ENCODE peak calls at places on chromosomes 3 and 15, in eight cellular contexts. One of them, this sample, is unnamed.

GRCh38 chr3:120495809-120496208 is 45.0 kb upstream of the FSTL1 start:
- DNase-seq in Ammon's horn: no peak
- DNase-seq in kidney tubule cell: peak
- DNase-seq in NCI-H1092 treated with DMSO at 0.1 percent for 48 hours: no peak
- DNase-seq in Kasumi-1: peak
- DNase-seq in GM23338: no peak
- DNase-seq in cardiac muscle cell: no peak
- DNase-seq in Right ventricle myocardium superior: no peak
- DNase-seq in this sample: no peak

GRCh38 chr3:194757629-194758028 is 71.9 kb downstream of the FAM43A start:
- DNase-seq in Ammon's horn: peak
- DNase-seq in kidney tubule cell: no peak
- DNase-seq in NCI-H1092 treated with DMSO at 0.1 percent for 48 hours: no peak
- DNase-seq in Kasumi-1: no peak
- DNase-seq in GM23338: no peak
- DNase-seq in cardiac muscle cell: no peak
- DNase-seq in Right ventricle myocardium superior: no peak
- DNase-seq in this sample: no peak

GRCh38 chr3:14379842-14380241 is 22.6 kb upstream of the SLC6A6 start:
- DNase-seq in Ammon's horn: no peak
- DNase-seq in kidney tubule cell: no peak
- DNase-seq in NCI-H1092 treated with DMSO at 0.1 percent for 48 hours: no peak
- DNase-seq in Kasumi-1: no peak
- DNase-seq in GM23338: no peak
- DNase-seq in cardiac muscle cell: no peak
- DNase-seq in Right ventricle myocardium superior: no peak
- DNase-seq in this sample: no peak

GRCh38 chr15:64619880-64620839 is 155.2 kb downstream of the RBPMS2 start:
- DNase-seq in Ammon's horn: no peak
- DNase-seq in kidney tubule cell: peak
- DNase-seq in NCI-H1092 treated with DMSO at 0.1 percent for 48 hours: no peak
- DNase-seq in Kasumi-1: no peak
- DNase-seq in GM23338: no peak
- DNase-seq in cardiac muscle cell: no peak
- DNase-seq in Right ventricle myocardium superior: no peak
- DNase-seq in this sample: no peak

GRCh38 chr3:11154036-11154952 is at the start of gene HRH1:
- DNase-seq in Ammon's horn: no peak
- DNase-seq in kidney tubule cell: peak
- DNase-seq in NCI-H1092 treated with DMSO at 0.1 percent for 48 hours: no peak
- DNase-seq in Kasumi-1: no peak
- DNase-seq in GM23338: peak
- DNase-seq in cardiac muscle cell: peak
- DNase-seq in Right ventricle myocardium superior: peak
- DNase-seq in this sample: no peak

GRCh38 chr3:9769426-9770275 is at the start of gene CAMK1:
- DNase-seq in Ammon's horn: peak
- DNase-seq in kidney tubule cell: peak
- DNase-seq in NCI-H1092 treated with DMSO at 0.1 percent for 48 hours: peak
- DNase-seq in Kasumi-1: no peak
- DNase-seq in GM23338: peak
- DNase-seq in cardiac muscle cell: peak
- DNase-seq in Right ventricle myocardium superior: peak
- DNase-seq in this sample: peak

GRCh38 chr3:172877011-172877410 is 126.5 kb downstream of the ECT2 start:
- DNase-seq in Ammon's horn: no peak
- DNase-seq in kidney tubule cell: no peak
- DNase-seq in NCI-H1092 treated with DMSO at 0.1 percent for 48 hours: no peak
- DNase-seq in Kasumi-1: no peak
- DNase-seq in GM23338: peak
- DNase-seq in cardiac muscle cell: peak
- DNase-seq in Right ventricle myocardium superior: no peak
- DNase-seq in this sample: no peak

GRCh38 chr3:100465871-100466777 is 26.3 kb upstream of the TMEM45A start:
- DNase-seq in Ammon's horn: no peak
- DNase-seq in kidney tubule cell: peak
- DNase-seq in NCI-H1092 treated with DMSO at 0.1 percent for 48 hours: no peak
- DNase-seq in Kasumi-1: no peak
- DNase-seq in GM23338: no peak
- DNase-seq in cardiac muscle cell: no peak
- DNase-seq in Right ventricle myocardium superior: no peak
- DNase-seq in this sample: no peak

GRCh38 chr3:189056612-189057352 is 115.0 kb upstream of the TPRG1 start:
- DNase-seq in Ammon's horn: no peak
- DNase-seq in kidney tubule cell: no peak
- DNase-seq in NCI-H1092 treated with DMSO at 0.1 percent for 48 hours: no peak
- DNase-seq in Kasumi-1: no peak
- DNase-seq in GM23338: no peak
- DNase-seq in cardiac muscle cell: no peak
- DNase-seq in Right ventricle myocardium superior: no peak
- DNase-seq in this sample: no peak

GRCh38 chr3:142366434-142366833 is 81.4 kb downstream of the XRN1 start:
- DNase-seq in Ammon's horn: no peak
- DNase-seq in kidney tubule cell: no peak
- DNase-seq in NCI-H1092 treated with DMSO at 0.1 percent for 48 hours: no peak
- DNase-seq in Kasumi-1: peak
- DNase-seq in GM23338: peak
- DNase-seq in cardiac muscle cell: no peak
- DNase-seq in Right ventricle myocardium superior: no peak
- DNase-seq in this sample: no peak

GRCh38 chr3:73718326-73719110 is 93.8 kb upstream of the PDZRN3 start:
- DNase-seq in Ammon's horn: no peak
- DNase-seq in kidney tubule cell: no peak
- DNase-seq in NCI-H1092 treated with DMSO at 0.1 percent for 48 hours: no peak
- DNase-seq in Kasumi-1: no peak
- DNase-seq in GM23338: no peak
- DNase-seq in cardiac muscle cell: no peak
- DNase-seq in Right ventricle myocardium superior: no peak
- DNase-seq in this sample: no peak

GRCh38 chr15:41949400-41950126 is 22.8 kb downstream of the EHD4 start:
- DNase-seq in Ammon's horn: no peak
- DNase-seq in kidney tubule cell: peak
- DNase-seq in NCI-H1092 treated with DMSO at 0.1 percent for 48 hours: no peak
- DNase-seq in Kasumi-1: no peak
- DNase-seq in GM23338: peak
- DNase-seq in cardiac muscle cell: peak
- DNase-seq in Right ventricle myocardium superior: no peak
- DNase-seq in this sample: no peak

GRCh38 chr15:90597477-90598052 is 67.8 kb downstream of the CRTC3 start:
- DNase-seq in Ammon's horn: no peak
- DNase-seq in kidney tubule cell: no peak
- DNase-seq in NCI-H1092 treated with DMSO at 0.1 percent for 48 hours: no peak
- DNase-seq in Kasumi-1: no peak
- DNase-seq in GM23338: no peak
- DNase-seq in cardiac muscle cell: no peak
- DNase-seq in Right ventricle myocardium superior: no peak
- DNase-seq in this sample: no peak

GRCh38 chr15:28989239-28989830 is 103.6 kb downstream of the APBA2 start:
- DNase-seq in Ammon's horn: peak
- DNase-seq in kidney tubule cell: peak
- DNase-seq in NCI-H1092 treated with DMSO at 0.1 percent for 48 hours: no peak
- DNase-seq in Kasumi-1: no peak
- DNase-seq in GM23338: peak
- DNase-seq in cardiac muscle cell: peak
- DNase-seq in Right ventricle myocardium superior: no peak
- DNase-seq in this sample: peak

GRCh38 chr3:21174461-21174860 is 576.5 kb downstream of the ZNF385D start:
- DNase-seq in Ammon's horn: no peak
- DNase-seq in kidney tubule cell: no peak
- DNase-seq in NCI-H1092 treated with DMSO at 0.1 percent for 48 hours: no peak
- DNase-seq in Kasumi-1: no peak
- DNase-seq in GM23338: no peak
- DNase-seq in cardiac muscle cell: no peak
- DNase-seq in Right ventricle myocardium superior: no peak
- DNase-seq in this sample: no peak

GRCh38 chr3:101333883-101334282 is 13.5 kb upstream of the IMPG2 start:
- DNase-seq in Ammon's horn: no peak
- DNase-seq in kidney tubule cell: no peak
- DNase-seq in NCI-H1092 treated with DMSO at 0.1 percent for 48 hours: no peak
- DNase-seq in Kasumi-1: no peak
- DNase-seq in GM23338: no peak
- DNase-seq in cardiac muscle cell: no peak
- DNase-seq in Right ventricle myocardium superior: no peak
- DNase-seq in this sample: no peak

GRCh38 chr3:94417963-94418455 is 355.1 kb downstream of the NSUN3 start:
- DNase-seq in Ammon's horn: no peak
- DNase-seq in kidney tubule cell: no peak
- DNase-seq in NCI-H1092 treated with DMSO at 0.1 percent for 48 hours: no peak
- DNase-seq in Kasumi-1: no peak
- DNase-seq in GM23338: no peak
- DNase-seq in cardiac muscle cell: no peak
- DNase-seq in Right ventricle myocardium superior: peak
- DNase-seq in this sample: no peak

GRCh38 chr15:66068801-66069200 is 184.7 kb downstream of the MEGF11 start:
- DNase-seq in Ammon's horn: no peak
- DNase-seq in kidney tubule cell: no peak
- DNase-seq in NCI-H1092 treated with DMSO at 0.1 percent for 48 hours: no peak
- DNase-seq in Kasumi-1: no peak
- DNase-seq in GM23338: no peak
- DNase-seq in cardiac muscle cell: no peak
- DNase-seq in Right ventricle myocardium superior: no peak
- DNase-seq in this sample: no peak

GRCh38 chr3:19384868-19385267 is 236.6 kb downstream of the KCNH8 start:
- DNase-seq in Ammon's horn: no peak
- DNase-seq in kidney tubule cell: no peak
- DNase-seq in NCI-H1092 treated with DMSO at 0.1 percent for 48 hours: no peak
- DNase-seq in Kasumi-1: no peak
- DNase-seq in GM23338: no peak
- DNase-seq in cardiac muscle cell: no peak
- DNase-seq in Right ventricle myocardium superior: no peak
- DNase-seq in this sample: no peak

GRCh38 chr3:112568642-112569041 is 6.8 kb downstream of the SLC35A5 start:
- DNase-seq in Ammon's horn: no peak
- DNase-seq in kidney tubule cell: peak
- DNase-seq in NCI-H1092 treated with DMSO at 0.1 percent for 48 hours: no peak
- DNase-seq in Kasumi-1: no peak
- DNase-seq in GM23338: no peak
- DNase-seq in cardiac muscle cell: no peak
- DNase-seq in Right ventricle myocardium superior: no peak
- DNase-seq in this sample: no peak

GRCh38 chr3:177203689-177204395 is 6.6 kb upstream of the TBL1XR1 start:
- DNase-seq in Ammon's horn: no peak
- DNase-seq in kidney tubule cell: no peak
- DNase-seq in NCI-H1092 treated with DMSO at 0.1 percent for 48 hours: no peak
- DNase-seq in Kasumi-1: no peak
- DNase-seq in GM23338: no peak
- DNase-seq in cardiac muscle cell: no peak
- DNase-seq in Right ventricle myocardium superior: no peak
- DNase-seq in this sample: no peak

GRCh38 chr3:171846594-171846993 is 3.4 kb downstream of the TMEM212 start:
- DNase-seq in Ammon's horn: no peak
- DNase-seq in kidney tubule cell: peak
- DNase-seq in NCI-H1092 treated with DMSO at 0.1 percent for 48 hours: no peak
- DNase-seq in Kasumi-1: peak
- DNase-seq in GM23338: no peak
- DNase-seq in cardiac muscle cell: no peak
- DNase-seq in Right ventricle myocardium superior: no peak
- DNase-seq in this sample: no peak

GRCh38 chr15:100457201-100457600 is 71.5 kb downstream of the CERS3 start:
- DNase-seq in Ammon's horn: no peak
- DNase-seq in kidney tubule cell: peak
- DNase-seq in NCI-H1092 treated with DMSO at 0.1 percent for 48 hours: no peak
- DNase-seq in Kasumi-1: no peak
- DNase-seq in GM23338: peak
- DNase-seq in cardiac muscle cell: peak
- DNase-seq in Right ventricle myocardium superior: no peak
- DNase-seq in this sample: no peak

GRCh38 chr15:29377141-29377540 is 107.5 kb upstream of the NSMCE3 start:
- DNase-seq in Ammon's horn: no peak
- DNase-seq in kidney tubule cell: no peak
- DNase-seq in NCI-H1092 treated with DMSO at 0.1 percent for 48 hours: no peak
- DNase-seq in Kasumi-1: no peak
- DNase-seq in GM23338: no peak
- DNase-seq in cardiac muscle cell: no peak
- DNase-seq in Right ventricle myocardium superior: no peak
- DNase-seq in this sample: no peak

GRCh38 chr3:40620151-40620550 is 95.4 kb downstream of the ZNF621 start:
- DNase-seq in Ammon's horn: no peak
- DNase-seq in kidney tubule cell: peak
- DNase-seq in NCI-H1092 treated with DMSO at 0.1 percent for 48 hours: no peak
- DNase-seq in Kasumi-1: no peak
- DNase-seq in GM23338: no peak
- DNase-seq in cardiac muscle cell: no peak
- DNase-seq in Right ventricle myocardium superior: no peak
- DNase-seq in this sample: no peak